ENCODE peak calls at places on chromosomes 12 and 14, in eight cellular contexts. E is mesenteric fat pad, S is HT-29, R is fibroblast of pulmonary artery, N is ureter, W is skeletal muscle cell, M is HTR-8/SVneo, C is hippocampal formation. B is an unnamed sample.

GRCh38 chr12:88111074-88111652 is 30.7 kb downstream of the CEP290 start:
- DNase-seq in E (no peak), S (peak; percentile 72), R (peak; percentile 74), N (no peak), W (no peak), M (peak; percentile 40), C (peak; percentile 46), B (no peak)

GRCh38 chr12:69334138-69334537 is 14.0 kb upstream of the LYZ start:
- DNase-seq in E (no peak), S (peak; percentile 1), R (no peak), N (no peak), W (no peak), M (no peak), C (no peak), B (no peak)

GRCh38 chr14:30603402-30603801 is 18.7 kb upstream of the SCFD1 start:
- DNase-seq in E (no peak), S (no peak), R (no peak), N (no peak), W (no peak), M (no peak), C (no peak), B (no peak)

GRCh38 chr12:127145543-127145928 is 1121.4 kb upstream of the TMEM132C start:
- DNase-seq in E (no peak), S (no peak), R (no peak), N (no peak), W (no peak), M (no peak), C (no peak), B (no peak)

GRCh38 chr12:51183816-51184215 is 10.9 kb upstream of the TFCP2 start:
- DNase-seq in E (peak; percentile 68), S (peak; percentile 42), R (peak; percentile 73), N (no peak), W (peak; percentile 67), M (no peak), C (no peak), B (peak; percentile 15)

GRCh38 chr12:67650528-67651379 is 2.2 kb downstream of the DYRK2 start:
- DNase-seq in E (no peak), S (peak; percentile 55), R (no peak), N (no peak), W (no peak), M (no peak), C (no peak), B (no peak)

GRCh38 chr12:45010051-45010450 is 40.8 kb downstream of the DBX2 start:
- DNase-seq in E (no peak), S (no peak), R (peak; percentile 7), N (no peak), W (no peak), M (no peak), C (no peak), B (no peak)

GRCh38 chr12:79409562-79409961 is 281.2 kb downstream of the PAWR start:
- DNase-seq in E (no peak), S (no peak), R (peak; percentile 91), N (no peak), W (peak; percentile 60), M (peak; percentile 7), C (no peak), B (no peak)

B was measured in PC-9.